ENCODE peak calls at places on chromosomes 2 and 18, in ten cellular contexts. U is cardiac muscle cell, P is adrenal gland, W is osteoblast, M is ovary, J is thoracic aorta, O is lower lobe of right lung, D is transverse colon, V is tibial artery, G is GM23338. B is an unnamed sample.

GRCh38 chr18:47417807-47418206 is 166.3 kb upstream of the SKOR2 start:
- DNase-seq in O (no peak), J (no peak), W (no peak), P (no peak), G (no peak), U (no peak), M (no peak), V (no peak), D (no peak), B (no peak)

GRCh38 chr2:175811966-175812365 is 190.1 kb downstream of the LNPK start:
- DNase-seq in U (no peak), V (no peak), G (no peak), J (no peak), O (no peak), P (no peak), D (no peak), W (no peak), M (no peak), B (peak; percentile 13)

GRCh38 chr18:55859116-55859515 is 271.1 kb upstream of the TCF4 start:
- DNase-seq in M (no peak), J (no peak), V (no peak), G (no peak), U (no peak), D (no peak), W (no peak), P (no peak), O (no peak), B (no peak)

GRCh38 chr2:185876234-185876633 is 137.6 kb downstream of the FSIP2 start:
- DNase-seq in W (no peak), P (no peak), G (no peak), O (no peak), V (no peak), J (no peak), M (no peak), D (no peak), U (no peak), B (no peak)

GRCh38 chr18:68482815-68483214 is 232.1 kb downstream of the TMX3 start:
- DNase-seq in D (no peak), V (no peak), U (no peak), J (no peak), P (no peak), M (no peak), W (no peak), O (no peak), G (no peak), B (no peak)

GRCh38 chr2:57673983-57674382 is 372.6 kb upstream of the VRK2 start:
- DNase-seq in V (no peak), P (no peak), G (no peak), M (no peak), W (no peak), J (no peak), O (no peak), U (no peak), D (no peak), B (no peak)

GRCh38 chr2:28656937-28657615 is 94.6 kb upstream of the PPP1CB start:
- DNase-seq in O (no peak), W (no peak), M (no peak), U (no peak), J (no peak), P (no peak), V (no peak), G (no peak), D (peak; percentile 71), B (no peak)

GRCh38 chr18:70289351-70290330 is 796 bp downstream of the SOCS6 start:
- DNase-seq in P (peak; percentile 40), W (peak; percentile 93), G (peak; percentile 67), O (peak; percentile 62), J (no peak), M (peak; percentile 28), D (peak; percentile 49), V (no peak), U (peak; percentile 42), B (no peak)

GRCh38 chr2:3839489-3839888 is 136.1 kb downstream of the DCDC2C start:
- DNase-seq in D (no peak), G (no peak), O (no peak), P (no peak), J (no peak), W (no peak), M (no peak), U (no peak), V (no peak), B (no peak)

GRCh38 chr2:197514754-197515153 is 1.1 kb upstream of the MOB4 start:
- DNase-seq in D (no peak), M (no peak), G (peak; percentile 36), W (no peak), O (no peak), U (no peak), J (no peak), V (no peak), P (no peak), B (no peak)

GRCh38 chr18:73479472-73479871 is 611.7 kb upstream of the NETO1 start:
- DNase-seq in P (no peak), M (no peak), G (no peak), U (no peak), J (no peak), D (no peak), W (no peak), O (no peak), V (no peak), B (no peak)

GRCh38 chr2:217932661-217933325 is 70.0 kb downstream of the TNS1 start:
- DNase-seq in P (no peak), D (no peak), W (peak; percentile 31), V (no peak), G (peak; percentile 39), M (no peak), O (no peak), J (no peak), U (peak; percentile 53), B (no peak)

GRCh38 chr2:101900375-101900774 is 91.4 kb upstream of the IL1R2 start:
- DNase-seq in O (no peak), V (no peak), M (no peak), J (no peak), W (no peak), D (no peak), U (no peak), P (no peak), G (no peak), B (no peak)

GRCh38 chr18:59593291-59593717 is 103.9 kb downstream of the CCBE1 start:
- DNase-seq in W (peak; percentile 92), G (no peak), M (no peak), P (no peak), U (peak; percentile 44), J (no peak), D (no peak), O (no peak), V (no peak), B (no peak)

GRCh38 chr2:18378020-18378653 is 182.3 kb downstream of the RDH14 start:
- DNase-seq in G (peak; percentile 65), W (peak; percentile 9), M (no peak), J (no peak), P (peak; percentile 23), V (no peak), O (no peak), U (peak; percentile 60), D (no peak), B (no peak)

GRCh38 chr2:73925853-73926492 is 707 bp upstream of the DGUOK start:
- DNase-seq in U (no peak), M (no peak), J (no peak), D (peak; percentile 81), G (peak; percentile 26), P (no peak), O (no peak), V (no peak), W (no peak), B (peak; percentile 61)

GRCh38 chr18:32167980-32168379 is 21.9 kb upstream of the MEP1B start:
- DNase-seq in V (no peak), M (no peak), P (no peak), J (no peak), O (no peak), W (no peak), D (no peak), G (no peak), U (no peak), B (no peak)

GRCh38 chr18:48932462-48932818 is 18.3 kb downstream of the SMAD7 start:
- DNase-seq in P (no peak), U (no peak), W (no peak), J (no peak), G (no peak), D (no peak), M (no peak), O (no peak), V (no peak), B (no peak)
- H3K4me3 ChIP-seq in P (no peak overlapping the region), U (no peak overlapping the region), W (peak overlapping the region; percentile 45), J (peak overlapping the region; percentile 62), G (peak overlapping the region; percentile 17), D (no peak overlapping the region), M (no peak overlapping the region), O (peak overlapping the region; percentile 33), V (peak overlapping the region; percentile 16), B (no peak overlapping the region)

GRCh38 chr2:104857262-104858221 is 3.6 kb downstream of the POU3F3 start:
- DNase-seq in V (no peak), O (no peak), G (peak; percentile 67), D (no peak), W (peak; percentile 90), U (no peak), M (no peak), P (no peak), J (no peak), B (no peak)
- H3K36me3 ChIP-seq in V (no peaks in the 10 kb centered on the region), O (no peaks in the 10 kb centered on the region), G (no peaks in the 10 kb centered on the region), D (no peaks in the 10 kb centered on the region), W (no peaks in the 10 kb centered on the region), U (no peaks in the 10 kb centered on the region), M (no peaks in the 10 kb centered on the region), P (no peaks in the 10 kb centered on the region), J (no peaks in the 10 kb centered on the region), B (no peaks in the 10 kb centered on the region)

DNA sequence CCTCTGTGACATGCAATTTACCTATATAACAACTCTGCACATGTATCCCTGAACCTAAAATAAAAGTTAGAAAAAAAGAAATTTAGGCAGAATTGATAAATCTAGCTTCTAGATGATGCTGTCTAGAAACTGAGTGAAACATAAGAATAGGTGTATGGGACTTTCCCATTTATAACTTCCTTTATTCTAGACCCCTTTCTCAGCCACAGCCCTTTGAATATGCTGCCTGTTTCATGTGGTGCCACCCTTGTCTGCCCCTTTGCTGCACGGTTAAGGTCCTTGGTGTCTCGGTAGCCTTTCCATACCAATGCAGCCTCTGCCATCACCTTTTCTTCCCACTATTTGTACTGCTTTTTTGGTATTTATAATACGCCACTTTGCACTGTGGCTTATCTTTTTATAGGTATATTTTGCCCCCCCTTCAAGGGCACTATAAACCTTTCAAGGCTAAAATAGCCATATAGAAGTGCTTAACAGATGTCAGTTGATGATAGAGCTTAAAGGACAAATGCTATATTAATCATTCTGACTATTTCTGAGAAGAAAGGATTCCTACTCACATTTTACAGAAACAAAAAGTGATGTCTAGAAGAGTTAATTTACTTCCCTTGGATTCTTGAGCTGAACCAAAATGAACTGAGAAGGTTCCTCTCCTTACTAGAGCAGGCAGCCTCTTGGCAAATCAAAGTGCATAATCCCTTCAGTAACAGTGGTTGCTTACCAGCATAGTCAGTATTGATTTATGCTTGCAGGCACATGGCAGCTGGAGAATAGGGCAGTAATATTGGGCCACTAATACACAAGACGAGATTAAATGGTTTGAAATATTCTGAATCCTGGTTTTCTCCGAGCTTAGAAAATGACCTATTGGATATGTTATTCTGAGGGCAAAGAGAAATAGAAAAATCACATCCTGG is 88.1 kb upstream of the CYP26B1 start:
- DNase-seq in G (no peak), W (no peak), J (no peak), O (no peak), U (no peak), V (no peak), P (no peak), M (no peak), D (no peak), B (no peak)
- H3K27ac ChIP-seq in G (no peak overlapping the region), W (no peak overlapping the region), J (no peak overlapping the region), O (no peak overlapping the region), U (no peak overlapping the region), V (no peak overlapping the region), P (no peak overlapping the region), M (no peak overlapping the region), D (no peak overlapping the region), B (no peak overlapping the region)

GRCh38 chr2:46647041-46647440 is 167.7 kb downstream of the TMEM247 start:
- DNase-seq in J (no peak), O (no peak), V (no peak), P (no peak), U (no peak), G (no peak), W (no peak), M (no peak), D (no peak), B (no peak)
- H3K4me3 ChIP-seq in J (no peak overlapping the region), O (no peak overlapping the region), V (no peak overlapping the region), P (no peak overlapping the region), U (no peak overlapping the region), G (no peak overlapping the region), W (no peak overlapping the region), M (no peak overlapping the region), D (no peak overlapping the region), B (no peak overlapping the region)